ENCODE peak calls at places on chromosomes 5 and 9, in four cellular contexts. P is K562, O is GM12878, G is HepG2. N is an unnamed sample. For H3K27me3, the result is how much of the 10 kb centered on the place peaks cover.

GRCh38 chr5:73302797-73303138 is 129.8 kb downstream of the TMEM174 start:
- DNase-seq in P (no peak), O (no peak), G (no peak), N (no peak)

GRCh38 chr5:166493627-166494026 is 1797.8 kb upstream of the WWC1 start:
- DNase-seq in P (no peak), O (no peak), G (no peak), N (no peak)

GRCh38 chr9:34176089-34176488 is 2.8 kb upstream of the UBAP1 start:
- DNase-seq in P (no peak), O (no peak), G (no peak), N (no peak)

GRCh38 chr9:72960446-72960845 is 7.6 kb upstream of the ALDH1A1 start:
- DNase-seq in P (no peak), O (no peak), G (no peak), N (no peak)

GRCh38 chr5:2511131-2511530 is 240.3 kb downstream of the IRX2 start:
- DNase-seq in P (no peak), O (no peak), G (no peak), N (no peak)

GRCh38 chr9:116000748-116001329 is 152.8 kb upstream of the PAPPA start:
- DNase-seq in P (peak), O (no peak), G (peak), N (peak)

GRCh38 chr5:153565822-153566221 is 75.4 kb downstream of the GRIA1 start:
- DNase-seq in P (no peak), O (no peak), G (no peak), N (no peak)

GRCh38 chr9:134324359-134325095 is 1.7 kb upstream of the RXRA start:
- DNase-seq in P (peak), O (no peak), G (no peak), N (no peak)

GRCh38 chr5:68264024-68264956 is 48.7 kb downstream of the PIK3R1 start:
- DNase-seq in P (no peak), O (no peak), G (peak), N (no peak)

GRCh38 chr9:120876842-120877240 is at the start of gene PHF19:
- DNase-seq in P (no peak), O (no peak), G (peak), N (no peak)

GRCh38 chr9:81318571-81318970 is 370.8 kb downstream of the TLE1 start:
- DNase-seq in P (no peak), O (no peak), G (peak), N (no peak)

GRCh38 chr9:121778252-121779225 is 127.1 kb downstream of the DAB2IP start:
- DNase-seq in P (no peak), O (no peak), G (no peak), N (no peak)

GRCh38 chr5:89313804-89314588 is 431.0 kb upstream of the MEF2C start:
- DNase-seq in P (peak), O (peak), G (no peak), N (peak)

DNA sequence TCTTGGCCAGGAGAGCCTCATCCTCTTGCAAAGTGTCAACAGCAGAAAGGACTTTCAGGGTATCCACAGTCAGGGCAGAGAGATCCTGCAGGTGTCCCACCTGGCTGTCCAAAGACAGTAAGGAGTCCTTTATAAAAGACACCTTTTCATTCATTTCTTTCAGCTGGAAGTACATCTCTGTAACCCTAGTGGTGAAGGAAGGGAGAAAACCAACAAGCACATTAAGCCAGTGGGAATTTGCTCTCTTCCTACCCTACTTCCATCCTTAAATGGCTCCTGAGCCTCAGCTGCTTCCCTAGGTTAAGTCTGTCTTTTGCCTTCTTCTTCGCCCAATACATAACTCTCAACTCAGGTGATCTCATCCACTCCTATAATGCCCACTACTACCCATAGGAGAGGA is 124.8 kb downstream of the TRPM6 start:
- DNase-seq in P (no peak), O (no peak), G (no peak), N (no peak)
- H3K27me3 ChIP-seq in P (under half), O (under half), G (under half), N (under half)

DNA sequence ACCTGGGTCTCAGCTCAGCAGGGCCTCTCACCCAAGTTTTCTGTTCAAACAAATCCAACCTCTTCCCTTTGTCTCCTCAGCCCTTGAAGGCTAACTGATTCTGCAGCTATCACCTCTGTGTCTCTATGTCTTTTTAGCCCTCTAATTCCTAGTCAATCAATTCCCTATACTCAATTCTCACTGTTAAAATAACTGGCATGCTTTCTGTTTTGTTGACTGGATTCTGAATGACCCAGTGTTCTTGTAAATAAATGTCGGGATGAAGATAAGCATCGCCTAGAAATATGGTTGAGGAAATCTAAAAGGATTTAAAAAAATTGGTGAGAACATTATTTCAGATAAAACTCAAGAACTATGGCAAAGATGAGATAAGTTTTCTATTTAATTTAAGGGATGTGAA is 210.2 kb downstream of the ICE1 start:
- DNase-seq in P (no peak), O (no peak), G (no peak), N (no peak)
- TF ChIP-seq SP1 in P (no peak), O (no peak), G (no peak), N (no peak)

DNA sequence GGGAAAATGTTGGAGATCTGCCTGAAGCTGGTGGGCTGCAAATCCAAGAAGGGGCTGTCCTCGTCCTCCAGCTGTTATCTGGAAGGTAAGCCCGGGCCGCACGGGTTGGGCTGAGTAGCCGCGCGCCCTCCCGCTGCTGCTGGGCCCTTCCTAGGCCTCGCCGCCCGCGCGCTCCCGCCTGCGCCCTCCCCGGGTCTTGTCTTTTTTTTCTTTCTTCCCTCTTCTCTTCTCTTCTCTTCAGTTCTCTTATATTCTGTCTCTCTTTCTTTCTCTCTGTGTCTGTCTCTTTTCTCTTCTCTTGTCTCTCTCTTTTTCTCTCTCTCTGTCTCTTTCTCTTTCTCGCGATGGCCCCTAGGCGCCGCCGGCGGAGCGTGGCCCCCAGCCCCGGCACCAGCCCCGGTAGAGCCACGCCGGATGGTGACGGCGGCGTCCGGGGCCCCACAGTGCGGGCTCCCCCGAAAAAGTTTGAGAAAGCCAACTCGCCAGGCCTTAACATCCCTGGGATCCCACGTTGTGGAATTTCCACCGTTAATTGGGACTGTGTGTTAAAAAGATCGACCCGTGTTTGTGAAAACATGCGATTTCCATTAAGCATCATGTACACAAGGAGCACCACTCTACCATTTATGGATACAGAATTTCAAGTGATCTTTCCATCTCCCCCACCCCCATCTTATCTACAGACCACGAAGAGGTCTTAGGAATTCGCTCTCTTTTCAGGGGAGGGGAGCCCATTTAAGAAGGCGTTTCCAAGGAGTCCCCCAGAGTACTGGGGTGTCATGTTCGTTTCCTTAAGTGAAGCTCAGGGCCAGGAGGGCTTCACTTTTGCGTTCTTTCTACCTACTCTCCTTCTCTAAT is 616 bp downstream of the ABL1 start:
- DNase-seq in P (peak), O (no peak), G (no peak), N (no peak)
- TF ChIP-seq REST in P (no peak), O (no peak), G (no peak), N (no peak)

GRCh38 chr5:92403308-92403707 is 1020.2 kb upstream of the ARRDC3 start:
- DNase-seq in P (no peak), O (no peak), G (no peak), N (no peak)
- H3K27me3 ChIP-seq in P (under half), O (under half), G (under half), N (under half)

N was measured in HCT116.